ENCODE peak calls at places on chromosomes 13 and 19, in five cellular contexts. A is H1, V is endothelial cell of umbilical vein, L is GM23338, C is HepG2. J is an unnamed sample.

GRCh38 chr19:37304884-37305255 is 66.0 kb upstream of the ZNF527 start:
- DNase-seq in A (no peak), V (no peak), L (no peak), C (no peak), J (no peak)

GRCh38 chr13:43239441-43239840 is 216.1 kb downstream of the DNAJC15 start:
- DNase-seq in A (no peak), V (no peak), L (no peak), C (no peak), J (no peak)

GRCh38 chr13:49740870-49741269 is 49.6 kb upstream of the EBPL start:
- DNase-seq in A (no peak), V (no peak), L (no peak), C (peak), J (no peak)

GRCh38 chr19:56476671-56477428 is at the start of gene ZNF667:
- DNase-seq in A (no peak), V (peak), L (peak), C (no peak), J (no peak)

GRCh38 chr19:44990459-44990858 is 10.8 kb upstream of the RELB start:
- DNase-seq in A (no peak), V (no peak), L (no peak), C (no peak), J (no peak)

GRCh38 chr19:10988921-10989320 is 28.1 kb downstream of the SMARCA4 start:
- DNase-seq in A (no peak), V (no peak), L (no peak), C (no peak), J (no peak)

GRCh38 chr13:30576528-30576927 is 41.2 kb upstream of the USPL1 start:
- DNase-seq in A (no peak), V (no peak), L (no peak), C (peak), J (no peak)

GRCh38 chr13:39379118-39379517 is 223.9 kb downstream of the LHFPL6 start:
- DNase-seq in A (no peak), V (no peak), L (no peak), C (no peak), J (no peak)

GRCh38 chr19:44903602-44904425 is 1.8 kb upstream of the APOE start:
- DNase-seq in A (peak), V (peak), L (peak), C (peak), J (no peak)

GRCh38 chr13:40666905-40667621 is 622 bp upstream of the FOXO1 start:
- DNase-seq in A (peak), V (no peak), L (peak), C (peak), J (no peak)

GRCh38 chr13:49300716-49301589 is 53.2 kb downstream of the CDADC1 start:
- DNase-seq in A (peak), V (peak), L (peak), C (peak), J (peak)

GRCh38 chr13:69820180-69820579 is 287.4 kb upstream of the ATXN8OS start:
- DNase-seq in A (no peak), V (no peak), L (no peak), C (no peak), J (no peak)

GRCh38 chr13:111893071-111893606 is 173.8 kb upstream of the SOX1 start:
- DNase-seq in A (peak), V (no peak), L (peak), C (no peak), J (no peak)

GRCh38 chr13:22828081-22828480 is 352.7 kb upstream of the SGCG start:
- DNase-seq in A (no peak), V (no peak), L (no peak), C (no peak), J (no peak)

GRCh38 chr19:10141973-10142372 is 22.3 kb upstream of the EIF3G start:
- DNase-seq in A (no peak), V (no peak), L (no peak), C (no peak), J (no peak)

GRCh38 chr13:103573446-103573845 is 507.2 kb upstream of the SLC10A2 start:
- DNase-seq in A (no peak), V (no peak), L (peak), C (no peak), J (no peak)

GRCh38 chr19:35249848-35250711 is 1.3 kb downstream of the LSR start:
- DNase-seq in A (peak), V (no peak), L (no peak), C (no peak), J (no peak)

GRCh38 chr13:73967397-73968165 is 166.6 kb downstream of the KLF12 start:
- DNase-seq in A (no peak), V (no peak), L (no peak), C (no peak), J (no peak)

GRCh38 chr13:21355304-21355703 is 103.8 kb downstream of the ZDHHC20 start:
- DNase-seq in A (peak), V (no peak), L (no peak), C (no peak), J (no peak)

GRCh38 chr13:92074658-92075057 is 676.2 kb downstream of the GPC5 start:
- DNase-seq in A (no peak), V (no peak), L (peak), C (peak), J (no peak)

GRCh38 chr19:43765109-43765876 is 10.5 kb upstream of the SMG9 start:
- DNase-seq in A (no peak), V (peak), L (no peak), C (peak), J (no peak)
- H3K4me3 ChIP-seq in A (no peak), V (no peak), L (no peak), C (no peak), J (no peak)

GRCh38 chr19:7986321-7987083 is 18.9 kb downstream of the ELAVL1 start:
- DNase-seq in A (no peak), V (peak), L (no peak), C (no peak), J (no peak)
- TF ChIP-seq POLR2AphosphoS5 in A (no peak), V (no peak), L (no peak), C (no peak), J (no peak)

GRCh38 chr19:998064-998463 is 2.2 kb upstream of the GRIN3B start:
- DNase-seq in A (no peak), V (no peak), L (no peak), C (no peak), J (no peak)

GRCh38 chr19:995051-995827 is 5.0 kb upstream of the GRIN3B start:
- DNase-seq in A (no peak), V (no peak), L (no peak), C (no peak), J (no peak)

GRCh38 chr19:994516-994915 is 5.7 kb upstream of the GRIN3B start:
- DNase-seq in A (no peak), V (no peak), L (no peak), C (no peak), J (no peak)

GRCh38 chr19:993831-994393 is 6.3 kb upstream of the GRIN3B start:
- DNase-seq in A (no peak), V (no peak), L (no peak), C (no peak), J (no peak)

GRCh38 chr19:996051-996838 is 4.0 kb upstream of the GRIN3B start:
- DNase-seq in A (peak), V (peak), L (peak), C (no peak), J (no peak)
- TF ChIP-seq EZH2 in A (no peak), V (peak), L (no peak), C (no peak), J (no peak)

GRCh38 chr19:53554804-53555203 is 16.9 kb downstream of the ZNF331 start:
- DNase-seq in A (no peak), V (no peak), L (no peak), C (no peak), J (no peak)
- H3K4me3 ChIP-seq in A (no peak), V (peak), L (peak), C (no peak), J (no peak)

DNA sequence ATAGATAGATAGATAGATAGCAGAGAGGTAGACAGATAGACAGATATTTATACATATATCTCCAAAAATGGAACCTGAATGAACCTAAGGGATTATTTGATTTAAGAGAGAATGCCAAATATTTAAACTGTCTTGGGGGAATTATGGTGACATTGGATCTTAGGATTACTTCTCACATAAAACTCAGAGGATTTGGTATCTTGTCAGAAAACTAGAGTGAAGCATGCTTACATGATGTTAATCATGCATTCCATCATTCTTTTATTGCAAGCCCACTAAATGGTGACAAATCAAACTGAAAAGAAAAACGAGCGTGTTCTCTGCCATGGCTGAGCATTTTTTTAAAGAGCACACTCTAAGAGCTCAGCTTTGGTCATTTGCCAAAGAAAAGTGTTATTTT is 165.2 kb downstream of the PCDH9 start:
- DNase-seq in A (no peak), V (no peak), L (no peak), C (no peak), J (no peak)
- TF ChIP-seq POLR2AphosphoS5 in A (no peak), V (no peak), L (no peak), C (no peak), J (no peak)

GRCh38 chr19:50667177-50667758 is 18.0 kb downstream of the C19orf81 start:
- DNase-seq in A (peak), V (no peak), L (peak), C (no peak), J (no peak)

GRCh38 chr19:50669319-50670101 is 20.3 kb downstream of the C19orf81 start:
- DNase-seq in A (peak), V (peak), L (peak), C (no peak), J (no peak)

GRCh38 chr19:50670102-50670380 is 20.8 kb downstream of the C19orf81 start:
- DNase-seq in A (no peak), V (no peak), L (no peak), C (no peak), J (no peak)

GRCh38 chr19:50667759-50668231 is 18.6 kb downstream of the C19orf81 start:
- DNase-seq in A (peak), V (no peak), L (peak), C (no peak), J (no peak)

GRCh38 chr19:50668416-50669318 is 19.4 kb downstream of the C19orf81 start:
- DNase-seq in A (peak), V (no peak), L (no peak), C (no peak), J (no peak)
- TF ChIP-seq EZH2 in A (no peak), V (no peak), L (peak), C (no peak), J (no peak)

J was measured in SK-N-MC.